ENCODE peak calls at places on chromosomes 12 and 14, in four cellular contexts. D is activated CD8-positive, alpha-beta T cell treated with anti-CD3 and anti-CD28 coated beads, Interleukin-2, amount 10 ng/mL, durations not matched to agents 7 days and 5 days; N is NCI-H1092; U is CD8-positive, alpha-beta memory T cell. G is an unnamed sample.

GRCh38 chr14:31043379-31043778 is 17.2 kb upstream of the STRN3 start:
- DNase-seq in D (no peak), N (no peak), U (no peak), G (no peak)

GRCh38 chr12:46555379-46555778 is 182.8 kb upstream of the SLC38A2 start:
- DNase-seq in D (no peak), N (no peak), U (no peak), G (no peak)

GRCh38 chr14:93960108-93960475 is 16.3 kb downstream of the ASB2 start:
- DNase-seq in D (no peak), N (no peak), U (no peak), G (no peak)

GRCh38 chr12:11731455-11731854 is 82.0 kb downstream of the ETV6 start:
- DNase-seq in D (no peak), N (no peak), U (no peak), G (no peak)

GRCh38 chr12:104232609-104233280 is 17.2 kb downstream of the TXNRD1 start:
- DNase-seq in D (no peak), N (no peak), U (no peak), G (no peak)

GRCh38 chr14:61321385-61322010 is at the start of gene PRKCH:
- DNase-seq in D (peak), N (peak), U (peak), G (peak)

GRCh38 chr12:110689601-110690430 is 901 bp upstream of the HVCN1 start:
- DNase-seq in D (peak), N (no peak), U (peak), G (peak)

GRCh38 chr14:88032373-88032772 is 27.4 kb downstream of the GPR65 start:
- DNase-seq in D (no peak), N (no peak), U (no peak), G (no peak)

GRCh38 chr12:34343766-34344165 is 321.5 kb downstream of the ALG10 start:
- DNase-seq in D (no peak), N (no peak), U (no peak), G (no peak)

GRCh38 chr14:30680036-30680435 is 57.9 kb downstream of the SCFD1 start:
- DNase-seq in D (no peak), N (no peak), U (no peak), G (no peak)

GRCh38 chr12:9869307-9870161 is at the start of gene CLEC2B:
- DNase-seq in D (peak), N (no peak), U (no peak), G (peak)

GRCh38 chr12:130459916-130460315 is 122.2 kb downstream of the PIWIL1 start:
- DNase-seq in D (no peak), N (no peak), U (no peak), G (no peak)

GRCh38 chr12:124472690-124473279 is 94.6 kb downstream of the NCOR2 start:
- DNase-seq in D (no peak), N (no peak), U (no peak), G (no peak)

GRCh38 chr12:89461649-89462612 is 62.7 kb downstream of the GALNT4 start:
- DNase-seq in D (no peak), N (peak), U (no peak), G (peak)

GRCh38 chr14:105492966-105493871 is 2.2 kb downstream of the TEDC1 start:
- DNase-seq in D (no peak), N (no peak), U (peak), G (no peak)

GRCh38 chr14:56150645-56151345 is 32.6 kb downstream of the PELI2 start:
- DNase-seq in D (no peak), N (no peak), U (no peak), G (peak)

GRCh38 chr14:52950898-52951729 is at the start of gene FERMT2:
- DNase-seq in D (no peak), N (peak), U (peak), G (no peak)

G was measured in Jurkat, Clone E6-1.